ENCODE peak calls at places on chromosomes 5 and 9, in ten cellular contexts. Z, U, L, W, A, F, Y, R, J and V are unnamed samples.

GRCh38 chr9:95494022-95494415 is 22.8 kb downstream of the PTCH1 start:
- DNase-seq in F (no peak), U (no peak), J (no peak), R (no peak), W (no peak), A (no peak), Y (no peak), L (no peak), Z (no peak), V (no peak)

GRCh38 chr9:37246825-37247224 is 126.5 kb downstream of the ZCCHC7 start:
- DNase-seq in A (no peak), Z (no peak), J (no peak), F (no peak), W (no peak), R (no peak), L (no peak), Y (no peak), U (no peak), V (no peak)

GRCh38 chr9:129587487-129588262 is 33.2 kb downstream of the C9orf50 start:
- DNase-seq in W (no peak), Y (no peak), F (no peak), R (peak), A (no peak), J (no peak), L (no peak), U (no peak), Z (no peak), V (no peak)

GRCh38 chr5:139708877-139709586 is 60.9 kb downstream of the CXXC5 start:
- DNase-seq in U (peak), Z (peak), L (peak), J (peak), A (peak), Y (no peak), W (no peak), R (no peak), F (peak), V (peak)

GRCh38 chr5:113345261-113345940 is 89.4 kb downstream of the TSSK1B start:
- DNase-seq in R (no peak), A (no peak), F (no peak), W (no peak), L (no peak), J (no peak), Y (no peak), U (peak), Z (no peak), V (no peak)

GRCh38 chr5:10607023-10607665 is 43.3 kb downstream of the ANKRD33B start:
- DNase-seq in R (no peak), A (peak), F (no peak), U (peak), Z (no peak), L (peak), J (no peak), Y (no peak), W (no peak), V (no peak)

GRCh38 chr5:162529886-162530285 is 462.3 kb downstream of the GABRG2 start:
- DNase-seq in Z (no peak), W (no peak), J (no peak), U (no peak), A (no peak), F (no peak), L (no peak), Y (no peak), R (no peak), V (no peak)

GRCh38 chr9:3963266-3964019 is 336.4 kb downstream of the GLIS3 start:
- DNase-seq in Y (no peak), A (peak), W (peak), Z (no peak), U (peak), F (peak), R (no peak), J (peak), L (no peak), V (no peak)

GRCh38 chr9:33510264-33511183 is 13.5 kb upstream of the ANKRD18B start:
- DNase-seq in A (peak), Z (no peak), F (peak), U (peak), J (peak), L (peak), W (peak), Y (peak), R (no peak), V (peak)

GRCh38 chr9:109254317-109254716 is 66.5 kb downstream of the EPB41L4B start:
- DNase-seq in W (no peak), J (peak), U (peak), R (no peak), F (no peak), Y (no peak), Z (no peak), L (no peak), A (peak), V (no peak)

GRCh38 chr9:114413909-114414308 is 26.1 kb upstream of the AKNA start:
- DNase-seq in J (peak), F (no peak), W (no peak), Z (peak), R (no peak), Y (no peak), A (peak), U (peak), L (no peak), V (no peak)

GRCh38 chr9:116616304-116616914 is 70.7 kb upstream of the TRIM32 start:
- DNase-seq in Y (no peak), A (no peak), W (no peak), F (no peak), U (no peak), Z (no peak), L (no peak), R (no peak), J (no peak), V (no peak)

GRCh38 chr5:168047043-168047668 is 244.3 kb upstream of the WWC1 start:
- DNase-seq in F (peak), U (peak), Y (peak), J (no peak), W (no peak), R (peak), A (peak), Z (no peak), L (no peak), V (no peak)

GRCh38 chr5:153711755-153712154 is 221.3 kb downstream of the GRIA1 start:
- DNase-seq in U (no peak), J (no peak), A (no peak), R (no peak), Y (no peak), W (no peak), Z (no peak), L (no peak), F (no peak), V (no peak)

GRCh38 chr5:179974946-179975712 is 67.4 kb upstream of the TBC1D9B start:
- DNase-seq in A (no peak), L (no peak), Y (no peak), F (peak), R (no peak), W (no peak), Z (no peak), U (peak), J (peak), V (no peak)

GRCh38 chr5:147753783-147754182 is 28.7 kb downstream of the JAKMIP2 start:
- DNase-seq in U (peak), L (no peak), R (no peak), Y (no peak), W (no peak), A (no peak), J (no peak), F (no peak), Z (no peak), V (no peak)

GRCh38 chr5:1737790-1738405 is 61.7 kb downstream of the MRPL36 start:
- DNase-seq in J (peak), W (no peak), L (no peak), F (peak), Y (peak), U (peak), A (peak), Z (no peak), R (peak), V (no peak)

GRCh38 chr9:36833954-36834353 is 200.1 kb downstream of the PAX5 start:
- DNase-seq in W (no peak), R (no peak), Y (no peak), Z (no peak), J (no peak), F (no peak), U (no peak), L (no peak), A (no peak), V (no peak)

GRCh38 chr5:116563909-116564308 is 10.7 kb downstream of the SEMA6A start:
- DNase-seq in R (no peak), Z (no peak), U (no peak), A (no peak), F (no peak), Y (no peak), J (no peak), W (no peak), L (no peak), V (no peak)

GRCh38 chr5:40781843-40782409 is 16.2 kb downstream of the PRKAA1 start:
- DNase-seq in W (no peak), U (peak), R (no peak), Z (no peak), A (peak), Y (no peak), J (peak), L (no peak), F (no peak), V (no peak)

GRCh38 chr9:106403081-106403480 is 459.9 kb upstream of the ZNF462 start:
- DNase-seq in Y (no peak), Z (no peak), U (no peak), L (no peak), J (peak), A (peak), R (no peak), F (peak), W (no peak), V (peak)

GRCh38 chr9:75455444-75455921 is 367.2 kb downstream of the OSTF1 start:
- DNase-seq in Z (no peak), W (peak), U (peak), A (peak), L (no peak), F (no peak), R (no peak), J (peak), Y (peak), V (peak)

GRCh38 chr5:87411586-87412416 is 929 bp downstream of the CCNH start:
- DNase-seq in Z (no peak), Y (peak), A (no peak), R (peak), J (no peak), L (no peak), W (peak), F (peak), U (peak), V (no peak)

GRCh38 chr9:95486318-95486717 is 30.5 kb downstream of the PTCH1 start:
- DNase-seq in F (no peak), W (no peak), Y (no peak), Z (no peak), L (no peak), A (no peak), J (no peak), R (no peak), U (no peak), V (no peak)

GRCh38 chr9:118606669-118607068 is 762.6 kb downstream of the BRINP1 start:
- DNase-seq in U (no peak), A (no peak), F (no peak), J (no peak), Y (no peak), Z (no peak), L (no peak), W (no peak), R (no peak), V (no peak)

GRCh38 chr9:85067792-85068191 is 398.3 kb downstream of the NTRK2 start:
- DNase-seq in J (no peak), W (no peak), A (no peak), Z (no peak), R (no peak), Y (no peak), F (no peak), U (no peak), L (no peak), V (no peak)

GRCh38 chr5:74538206-74538661 is 102.3 kb downstream of the ENC1 start:
- DNase-seq in Y (peak), R (no peak), F (peak), A (peak), Z (no peak), U (peak), W (peak), L (peak), J (peak), V (no peak)

GRCh38 chr5:68499952-68500351 is 284.4 kb downstream of the PIK3R1 start:
- DNase-seq in U (peak), A (no peak), F (no peak), L (no peak), Y (no peak), Z (no peak), R (no peak), W (no peak), J (no peak), V (no peak)

DNA sequence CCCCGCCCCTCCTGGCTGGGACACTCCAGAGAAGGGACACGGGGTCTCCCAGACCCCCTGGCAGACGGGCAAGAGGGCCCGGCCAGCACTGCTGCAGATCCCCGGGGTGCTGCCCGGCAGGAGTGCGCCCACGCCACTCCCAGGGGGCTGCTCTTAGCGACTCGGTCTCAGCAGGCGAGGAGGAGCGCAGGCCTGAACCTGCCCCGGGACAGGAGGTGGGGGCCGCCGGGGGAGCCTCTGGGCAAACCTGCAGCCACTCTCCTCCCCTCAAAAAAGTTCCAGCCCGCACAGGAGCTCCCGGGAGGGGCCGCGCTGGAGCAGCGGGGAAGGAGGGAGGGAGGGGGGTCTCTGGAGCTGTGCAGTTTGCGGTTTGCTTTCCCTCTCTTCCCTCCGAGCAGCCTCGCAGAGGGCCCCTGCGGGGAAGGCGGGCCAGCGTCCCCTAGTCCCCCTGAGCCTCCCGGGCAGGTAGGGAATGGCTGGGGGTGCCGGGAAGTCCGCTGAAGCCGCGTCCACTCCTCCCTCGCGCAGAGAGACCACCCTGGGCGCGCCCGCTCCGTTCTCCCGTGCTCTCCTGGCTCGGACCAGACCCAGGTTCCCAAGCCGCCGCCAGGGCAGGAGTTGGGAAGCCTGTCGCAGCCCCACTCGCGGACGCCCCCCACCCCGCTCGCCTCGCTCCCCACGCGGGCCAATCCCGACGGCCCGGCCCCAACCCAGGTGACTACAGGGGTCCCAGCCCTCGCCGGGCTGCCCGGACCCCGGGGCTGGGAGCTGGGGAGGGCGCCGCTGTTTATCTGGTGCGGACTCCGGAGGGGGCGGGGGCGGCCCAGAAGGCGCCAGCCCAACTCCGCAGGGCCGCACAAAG is 44.2 kb downstream of the NACC2 start:
- DNase-seq in F (no peak), A (no peak), U (peak), J (no peak), L (no peak), Z (no peak), Y (no peak), R (no peak), W (no peak), V (no peak)
- TF ChIP-seq CTCF in F (no peak), A (no peak), U (no peak), J (no peak), L (no peak), Z (no peak), Y (no peak), R (no peak), W (no peak), V (no peak)

GRCh38 chr9:134407123-134407779 is 81.0 kb downstream of the RXRA start:
- DNase-seq in L (peak), A (peak), W (peak), Y (peak), J (peak), Z (peak), U (peak), F (peak), R (peak), V (no peak)

GRCh38 chr9:134408939-134409737 is 82.9 kb downstream of the RXRA start:
- DNase-seq in L (no peak), A (no peak), F (no peak), U (no peak), Z (no peak), Y (no peak), J (no peak), R (no peak), W (no peak), V (no peak)

GRCh38 chr9:134410078-134410834 is 84.0 kb downstream of the RXRA start:
- DNase-seq in L (no peak), W (no peak), A (no peak), Z (no peak), U (no peak), F (peak), J (no peak), R (no peak), Y (no peak), V (no peak)

GRCh38 chr9:134406366-134407122 is 80.3 kb downstream of the RXRA start:
- DNase-seq in A (no peak), L (no peak), R (no peak), Z (no peak), Y (no peak), J (peak), W (no peak), U (no peak), F (peak), V (no peak)

DNA sequence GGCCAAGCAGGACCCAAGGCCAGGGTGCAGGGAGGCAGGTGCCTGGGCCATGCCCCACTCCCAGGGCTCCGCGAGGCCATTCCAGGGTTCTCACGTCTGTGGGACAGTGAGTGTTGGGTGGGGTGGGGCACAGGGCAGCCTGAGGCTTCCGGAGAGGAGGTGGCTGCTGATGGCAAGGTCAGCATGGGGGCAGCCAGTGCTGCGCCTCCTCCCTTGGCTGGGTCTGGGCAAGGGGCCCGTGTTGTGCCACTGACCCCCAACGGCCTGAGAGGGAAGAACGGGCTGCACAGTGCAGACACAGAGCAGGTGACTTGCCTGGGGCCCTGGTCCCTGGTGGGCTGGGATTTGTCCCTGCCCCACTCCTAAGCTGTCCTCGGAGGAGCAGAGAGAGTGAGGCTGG is 82.1 kb downstream of the RXRA start:
- DNase-seq in F (peak), Z (no peak), L (no peak), R (no peak), J (no peak), U (no peak), Y (no peak), A (no peak), W (no peak), V (no peak)
- H3K4me3 ChIP-seq in F (no peak), Z (no peak), L (peak), R (no peak), J (no peak), U (no peak), Y (no peak), A (no peak), W (no peak), V (no peak)

GRCh38 chr9:9352877-9353481 is 1259.8 kb downstream of the PTPRD start:
- DNase-seq in R (no peak), A (peak), J (no peak), W (peak), U (peak), F (no peak), Y (no peak), L (no peak), Z (no peak), V (no peak)
- TF ChIP-seq CTCF in R (peak), A (peak), J (peak), W (peak), U (peak), F (peak), Y (no peak), L (peak), Z (peak), V (peak)

GRCh38 chr9:126613656-126614055 is at the start of gene LMX1B:
- DNase-seq in R (peak), J (peak), Y (no peak), W (no peak), U (peak), L (peak), F (peak), Z (no peak), A (no peak), V (no peak)
- H3K4me3 ChIP-seq in R (peak), J (no peak), Y (peak), W (no peak), U (peak), L (peak), F (peak), Z (no peak), A (no peak), V (no peak)

GRCh38 chr5:57855831-57856230 is 373.2 kb upstream of the ACTBL2 start:
- DNase-seq in R (no peak), U (no peak), Y (no peak), F (no peak), W (no peak), L (no peak), Z (no peak), J (no peak), A (no peak), V (no peak)

GRCh38 chr5:57853929-57854697 is 371.5 kb upstream of the ACTBL2 start:
- DNase-seq in Y (no peak), R (no peak), J (no peak), L (no peak), Z (no peak), A (no peak), U (no peak), F (no peak), W (no peak), V (no peak)

GRCh38 chr5:57844410-57844809 is 361.8 kb upstream of the ACTBL2 start:
- DNase-seq in Y (no peak), A (no peak), F (no peak), U (no peak), L (peak), W (no peak), R (no peak), Z (no peak), J (no peak), V (no peak)

GRCh38 chr5:57845025-57845424 is 362.4 kb upstream of the ACTBL2 start:
- DNase-seq in F (no peak), A (no peak), J (no peak), W (no peak), U (peak), L (no peak), R (no peak), Z (no peak), Y (no peak), V (no peak)

DNA sequence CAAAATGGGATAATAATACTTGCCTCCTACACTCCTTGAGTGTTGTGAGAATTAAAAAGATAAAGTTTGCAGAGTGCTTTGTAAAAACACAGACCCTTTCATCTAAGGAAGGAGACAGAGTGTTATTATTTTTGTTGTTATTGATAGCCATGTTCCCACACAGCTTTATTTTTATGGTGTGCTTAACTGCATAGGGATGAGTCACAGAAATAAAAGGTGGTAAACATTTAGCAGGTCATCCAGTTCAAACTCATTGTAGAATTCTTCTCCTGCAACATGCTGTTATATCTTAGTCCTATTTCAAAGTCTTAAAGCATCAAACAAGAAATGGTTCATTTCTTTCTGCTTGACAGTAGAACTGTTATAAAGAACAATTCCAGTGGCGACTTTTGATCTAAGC is 367.5 kb upstream of the ACTBL2 start:
- DNase-seq in J (no peak), F (no peak), R (no peak), W (no peak), L (no peak), U (no peak), Y (no peak), A (no peak), Z (no peak), V (no peak)
- TF ChIP-seq CTCF in J (no peak), F (no peak), R (no peak), W (no peak), L (no peak), U (no peak), Y (no peak), A (no peak), Z (no peak), V (no peak)